ENCODE peak calls at places on chromosome 6, in four cellular contexts. O, C, M and E are unnamed samples.

GRCh38 chr6:170265655-170266054 is 25.2 kb downstream of the DLL1 start:
- DNase-seq in O (no peak), C (peak; percentile 16), M (no peak), E (no peak)

GRCh38 chr6:33374359-33374910 is 17.2 kb upstream of the KIFC1 start:
- DNase-seq in O (no peak), C (no peak), M (no peak), E (no peak)

GRCh38 chr6:79717989-79718388 is 86.9 kb downstream of the SH3BGRL2 start:
- DNase-seq in O (no peak), C (no peak), M (no peak), E (no peak)

GRCh38 chr6:4459032-4459431 is 317.2 kb upstream of the CDYL start:
- DNase-seq in O (no peak), C (peak; percentile 27), M (peak; percentile 21), E (peak; percentile 67)

GRCh38 chr6:161261797-161262196 is 12.1 kb downstream of the AGPAT4 start:
- DNase-seq in O (no peak), C (peak; percentile 85), M (no peak), E (no peak)

GRCh38 chr6:166530211-166531045 is 56.0 kb downstream of the RAMACL start:
- DNase-seq in O (no peak), C (no peak), M (peak; percentile 31), E (no peak)

GRCh38 chr6:139370047-139370706 is 4.3 kb downstream of the CITED2 start:
- DNase-seq in O (peak; percentile 50), C (peak; percentile 44), M (no peak), E (peak; percentile 84)

GRCh38 chr6:44672086-44672485 is 284.6 kb downstream of the CDC5L start:
- DNase-seq in O (no peak), C (no peak), M (no peak), E (no peak)

GRCh38 chr6:33816911-33817310 is 13.1 kb upstream of the MLN start:
- DNase-seq in O (no peak), C (no peak), M (no peak), E (no peak)

GRCh38 chr6:37125779-37126553 is 44.0 kb upstream of the PIM1 start:
- DNase-seq in O (peak; percentile 96), C (no peak), M (no peak), E (no peak)

GRCh38 chr6:100549406-100550167 is 84.9 kb upstream of the SIM1 start:
- DNase-seq in O (no peak), C (no peak), M (no peak), E (no peak)

GRCh38 chr6:125781307-125781868 is 9.4 kb upstream of the NCOA7 start:
- DNase-seq in O (no peak), C (peak; percentile 44), M (no peak), E (no peak)

GRCh38 chr6:89357390-89357789 is 4.9 kb upstream of the UBE2J1 start:
- DNase-seq in O (no peak), C (no peak), M (no peak), E (peak; percentile 55)
- H3K4me3 ChIP-seq in O (no peak overlapping the region), C (no peak overlapping the region), M (no peak overlapping the region), E (peak overlapping the region; percentile 41)

GRCh38 chr6:157488635-157489226 is 107.7 kb downstream of the ZDHHC14 start:
- DNase-seq in O (peak; percentile 49), C (peak; percentile 92), M (no peak), E (no peak)
- H3K4me3 ChIP-seq in O (no peak overlapping the region), C (peak overlapping the region; percentile 4), M (no peak overlapping the region), E (no peak overlapping the region)

GRCh38 chr6:155188707-155189496 is 74.9 kb upstream of the CLDN20 start:
- DNase-seq in O (no peak), C (no peak), M (no peak), E (peak; percentile 24)
- H3K4me3 ChIP-seq in O (no peak overlapping the region), C (no peak overlapping the region), M (no peak overlapping the region), E (no peak overlapping the region)

DNA sequence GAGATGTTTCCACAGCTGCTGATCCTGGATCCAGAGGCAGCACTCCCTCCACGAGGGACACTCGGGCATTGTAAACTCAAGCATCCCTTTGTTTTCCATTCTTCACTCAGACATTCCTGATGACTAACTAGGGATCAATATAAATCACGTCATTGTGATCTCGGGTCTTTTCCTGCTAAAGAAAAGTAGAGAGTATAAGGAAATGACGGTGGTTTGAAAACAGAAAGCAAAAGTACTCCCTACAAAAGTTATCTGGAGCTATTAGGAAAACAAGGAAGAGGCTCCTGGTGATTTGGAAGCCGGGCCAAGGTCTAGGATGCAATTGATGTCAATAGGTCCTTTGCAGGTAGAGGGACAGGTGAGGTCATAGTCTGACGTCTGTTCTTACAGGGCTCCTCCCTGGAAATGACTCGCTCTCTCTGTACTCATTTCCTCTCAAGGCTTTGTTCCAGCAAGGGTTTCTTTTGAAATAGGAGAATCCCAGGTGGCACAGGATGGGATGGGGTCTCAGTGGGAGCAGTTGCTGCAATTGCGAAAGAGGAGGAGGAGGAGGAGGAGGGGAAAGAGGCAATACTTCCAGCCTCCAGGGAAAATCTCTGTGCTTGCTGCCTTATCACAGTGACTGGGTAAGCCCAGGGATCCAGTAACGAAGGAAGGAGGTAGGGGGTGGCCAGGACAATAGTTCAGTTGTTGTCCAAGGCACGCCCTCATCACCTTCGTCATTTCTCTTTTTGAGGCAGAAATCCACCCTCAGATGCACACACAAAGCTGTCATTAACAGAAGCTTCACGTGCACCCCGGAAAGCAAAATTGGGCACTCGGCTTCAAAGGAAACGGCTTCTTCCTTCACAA is 222.9 kb downstream of the LY86 start:
- DNase-seq in O (peak; percentile 83), C (no peak), M (peak; percentile 54), E (peak; percentile 52)
- H3K4me3 ChIP-seq in O (peak overlapping the region; percentile 42), C (no peak overlapping the region), M (peak overlapping the region; percentile 28), E (no peak overlapping the region)

DNA sequence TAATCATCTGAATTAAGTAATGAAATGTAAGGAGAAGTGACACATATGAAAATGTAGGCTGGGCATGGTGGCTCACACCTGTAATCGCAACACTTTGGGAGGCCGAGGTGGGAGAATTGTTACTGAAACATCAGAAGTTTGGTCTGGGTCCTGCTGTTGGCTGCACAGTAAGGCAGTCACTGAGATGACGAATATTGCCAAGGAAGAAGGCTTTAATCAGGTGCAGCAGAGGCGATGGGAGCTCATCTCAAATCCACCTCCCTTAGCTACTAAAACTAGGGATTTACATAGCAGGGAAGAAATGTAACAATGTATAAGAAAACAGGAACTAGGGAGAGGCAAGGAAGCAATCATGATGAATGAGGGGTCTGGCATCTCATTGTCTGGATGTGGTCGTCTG is 50.1 kb downstream of the RBM24 start:
- DNase-seq in O (no peak), C (no peak), M (no peak), E (no peak)
- H3K4me3 ChIP-seq in O (no peak overlapping the region), C (no peak overlapping the region), M (no peak overlapping the region), E (no peak overlapping the region)